ENCODE peak calls at places on chromosomes 16 and 17, in ten cellular contexts. A is M059J; Z is GM23248; T is NCI-H510A treated with DMSO at 0.1 percent for 48 hours; D is activated T-helper 1 cell treated with anti-CD3 and anti-CD28 coated beads, Interleukin-2, amount 50 U/mL, for 16 hours; M is A549; E is mammary epithelial cell; B is naive B cell; S is T47D; C is AG20443. R is an unnamed sample.

GRCh38 chr17:83135692-83136091 is 56.3 kb downstream of the METRNL start:
- DNase-seq in A (no peak), Z (no peak), T (no peak), D (no peak), M (no peak), E (no peak), B (no peak), S (no peak), C (no peak), R (no peak)

GRCh38 chr17:80774643-80775281 is 216.9 kb upstream of the CHMP6 start:
- DNase-seq in A (no peak), Z (no peak), T (peak), D (no peak), M (no peak), E (no peak), B (no peak), S (no peak), C (no peak), R (no peak)

GRCh38 chr17:80191720-80192265 is 22.0 kb downstream of the CARD14 start:
- DNase-seq in A (no peak), Z (no peak), T (no peak), D (no peak), M (no peak), E (no peak), B (no peak), S (no peak), C (no peak), R (no peak)

GRCh38 chr17:81097943-81098308 is 63.0 kb downstream of the BAIAP2 start:
- DNase-seq in A (peak), Z (peak), T (no peak), D (no peak), M (peak), E (peak), B (no peak), S (no peak), C (peak), R (no peak)

GRCh38 chr16:68227183-68227793 is 8.6 kb downstream of the ESRP2 start:
- DNase-seq in A (no peak), Z (no peak), T (no peak), D (no peak), M (no peak), E (no peak), B (no peak), S (no peak), C (no peak), R (no peak)

GRCh38 chr16:4200000-4200780 is 41.7 kb downstream of the SRL start:
- DNase-seq in A (peak), Z (peak), T (peak), D (no peak), M (peak), E (peak), B (peak), S (peak), C (peak), R (no peak)

GRCh38 chr17:8275421-8276290 is 12.8 kb upstream of the RANGRF start:
- DNase-seq in A (no peak), Z (no peak), T (no peak), D (no peak), M (no peak), E (no peak), B (no peak), S (no peak), C (no peak), R (no peak)

GRCh38 chr17:76136276-76137025 is 4.6 kb downstream of the FOXJ1 start:
- DNase-seq in A (no peak), Z (no peak), T (no peak), D (no peak), M (no peak), E (no peak), B (no peak), S (no peak), C (no peak), R (no peak)

GRCh38 chr16:55468352-55468990 is 10.5 kb upstream of the MMP2 start:
- DNase-seq in A (no peak), Z (no peak), T (no peak), D (no peak), M (no peak), E (no peak), B (no peak), S (no peak), C (no peak), R (no peak)

GRCh38 chr17:43595466-43595865 is 49.3 kb upstream of the ETV4 start:
- DNase-seq in A (no peak), Z (no peak), T (no peak), D (no peak), M (no peak), E (peak), B (no peak), S (no peak), C (no peak), R (no peak)

GRCh38 chr16:19704321-19705130 is 13.5 kb downstream of the KNOP1 start:
- DNase-seq in A (peak), Z (peak), T (no peak), D (no peak), M (no peak), E (peak), B (no peak), S (no peak), C (peak), R (no peak)

GRCh38 chr17:35537569-35538209 is at the start of gene SLFN12L:
- DNase-seq in A (no peak), Z (no peak), T (no peak), D (no peak), M (no peak), E (no peak), B (no peak), S (no peak), C (no peak), R (no peak)

GRCh38 chr17:38539386-38539785 is 66.4 kb downstream of the SRCIN1 start:
- DNase-seq in A (no peak), Z (no peak), T (peak), D (no peak), M (no peak), E (no peak), B (no peak), S (no peak), C (no peak), R (no peak)

R was measured in stimulated activated CD4-positive, alpha-beta T cell treated with anti-CD3 and anti-CD28 coated beads, Interleukin-1b, Interleukin-23, amount 100 ng/mL, for 24 hours.